ENCODE peak calls at places on chromosomes 7 and 10, in four cellular contexts. W, K, L and I are unnamed samples.

GRCh38 chr10:71025535-71025934 is 137.2 kb upstream of the PCBD1 start:
- DNase-seq in W (no peak), K (no peak), L (no peak), I (no peak)

GRCh38 chr10:98030991-98031431 is 590 bp upstream of the CRTAC1 start:
- DNase-seq in W (no peak), K (no peak), L (no peak), I (no peak)

GRCh38 chr10:98268694-98269386 is 846 bp upstream of the LOXL4 start:
- DNase-seq in W (no peak), K (no peak), L (no peak), I (peak; percentile 21)

GRCh38 chr7:32163141-32163806 is 93.1 kb upstream of the PDE1C start:
- DNase-seq in W (peak; percentile 49), K (peak; percentile 42), L (peak; percentile 80), I (peak; percentile 88)

GRCh38 chr10:17025444-17026295 is 103.9 kb downstream of the CUBN start:
- DNase-seq in W (peak; percentile 41), K (peak; percentile 83), L (peak; percentile 93), I (peak; percentile 100)

GRCh38 chr10:130652544-130652943 is 516.4 kb downstream of the GLRX3 start:
- DNase-seq in W (no peak), K (no peak), L (no peak), I (peak; percentile 1)

GRCh38 chr10:98433881-98434732 is 12.6 kb downstream of the HPS1 start:
- DNase-seq in W (no peak), K (no peak), L (peak; percentile 62), I (peak; percentile 47)

GRCh38 chr7:128792471-128793183 is 859 bp downstream of the CCDC136 start:
- DNase-seq in W (no peak), K (peak; percentile 68), L (no peak), I (no peak)

GRCh38 chr7:25260862-25261454 is 32.7 kb upstream of the NPVF start:
- DNase-seq in W (no peak), K (no peak), L (peak; percentile 61), I (peak; percentile 72)

GRCh38 chr7:10618934-10619333 is 354.7 kb upstream of the PHF14 start:
- DNase-seq in W (no peak), K (no peak), L (no peak), I (no peak)

GRCh38 chr10:114714281-114714741 is 56.2 kb upstream of the ABLIM1 start:
- DNase-seq in W (peak; percentile 41), K (no peak), L (peak; percentile 88), I (peak; percentile 89)

GRCh38 chr10:93752761-93753160 is 5.0 kb upstream of the LGI1 start:
- DNase-seq in W (no peak), K (no peak), L (peak; percentile 22), I (peak; percentile 44)

GRCh38 chr7:108001759-108002725 is 919 bp downstream of the LAMB1 start:
- DNase-seq in W (no peak), K (no peak), L (no peak), I (peak; percentile 63)

GRCh38 chr10:58577394-58577793 is 64.7 kb downstream of the BICC1 start:
- DNase-seq in W (no peak), K (no peak), L (peak; percentile 89), I (peak; percentile 86)

GRCh38 chr7:33191326-33191725 is 62.0 kb downstream of the BBS9 start:
- DNase-seq in W (no peak), K (no peak), L (no peak), I (no peak)

GRCh38 chr7:42714361-42714760 is 197.5 kb downstream of the C7orf25 start:
- DNase-seq in W (no peak), K (no peak), L (no peak), I (no peak)

DNA sequence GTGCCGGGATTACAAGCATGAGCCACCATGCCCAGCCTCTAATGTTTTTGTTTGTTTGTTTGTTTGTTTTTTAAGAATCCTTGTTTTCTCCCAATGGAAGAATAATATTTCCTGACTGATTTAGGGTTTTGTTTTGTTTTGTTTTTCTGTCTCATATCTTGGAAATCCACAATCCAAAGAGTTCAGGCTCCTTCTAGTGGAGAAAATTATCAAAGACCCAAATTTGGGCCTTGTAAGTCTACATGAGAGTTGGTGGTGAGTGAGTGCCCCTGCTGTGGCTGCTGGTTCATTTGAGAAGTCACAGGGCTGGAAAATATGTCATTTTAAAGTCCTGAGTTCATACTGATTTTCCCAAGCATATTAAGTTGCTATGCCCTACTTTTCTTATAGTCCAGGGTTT is 33.5 kb upstream of the KLHL7 start:
- DNase-seq in W (no peak), K (peak; percentile 40), L (peak; percentile 55), I (peak; percentile 54)
- TF ChIP-seq CTCF in W (no peak), K (peak; percentile 66), L (peak; percentile 45), I (peak; percentile 47)

GRCh38 chr7:26855421-26855820 is 9.0 kb downstream of the SKAP2 start:
- DNase-seq in W (no peak), K (no peak), L (peak; percentile 29), I (no peak)

GRCh38 chr7:26853788-26854393 is 10.5 kb downstream of the SKAP2 start:
- DNase-seq in W (no peak), K (peak; percentile 35), L (peak; percentile 87), I (peak; percentile 79)

GRCh38 chr7:26857170-26857533 is 7.2 kb downstream of the SKAP2 start:
- DNase-seq in W (no peak), K (no peak), L (no peak), I (no peak)

GRCh38 chr7:26856481-26856880 is 7.9 kb downstream of the SKAP2 start:
- DNase-seq in W (no peak), K (no peak), L (peak; percentile 76), I (peak; percentile 59)

DNA sequence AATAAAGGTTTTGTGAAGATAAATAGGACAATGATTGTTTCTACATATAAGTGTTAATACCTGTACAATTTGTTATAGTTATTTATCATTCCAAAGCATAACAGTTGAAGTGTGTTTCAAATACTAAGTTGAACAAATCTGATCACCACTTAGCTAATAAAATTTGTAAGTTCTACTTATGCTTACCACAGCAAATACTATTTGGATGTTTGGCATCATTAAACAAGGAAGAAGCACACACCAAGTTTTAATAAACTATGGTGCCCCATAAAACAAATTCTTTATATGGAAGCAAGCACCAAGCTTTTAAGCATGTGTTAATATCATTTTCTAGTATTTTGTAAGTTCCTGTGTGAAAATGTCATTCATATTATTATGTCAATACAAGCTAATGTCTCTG is 9.5 kb downstream of the SKAP2 start:
- DNase-seq in W (no peak), K (no peak), L (peak; percentile 21), I (no peak)
- H3K4me3 ChIP-seq in W (no peak overlapping the region), K (no peak overlapping the region), L (no peak overlapping the region), I (no peak overlapping the region)

GRCh38 chr7:48154792-48155413 is 16.4 kb upstream of the ABCA13 start:
- DNase-seq in W (no peak), K (peak; percentile 26), L (peak; percentile 55), I (peak; percentile 50)
- TF ChIP-seq CTCF in W (peak; percentile 16), K (peak; percentile 54), L (peak; percentile 74), I (peak; percentile 76)

GRCh38 chr7:122140918-122141317 is 3.1 kb downstream of the AASS start:
- DNase-seq in W (no peak), K (no peak), L (no peak), I (no peak)
- H3K4me3 ChIP-seq in W (no peak overlapping the region), K (no peak overlapping the region), L (no peak overlapping the region), I (no peak overlapping the region)

GRCh38 chr7:52261052-52261451 is 774.4 kb upstream of the POM121L12 start:
- DNase-seq in W (no peak), K (no peak), L (no peak), I (no peak)

GRCh38 chr7:52257890-52258289 is 777.5 kb upstream of the POM121L12 start:
- DNase-seq in W (peak; percentile 41), K (no peak), L (no peak), I (no peak)

GRCh38 chr7:52254396-52255025 is 780.9 kb upstream of the POM121L12 start:
- DNase-seq in W (no peak), K (no peak), L (no peak), I (no peak)

DNA sequence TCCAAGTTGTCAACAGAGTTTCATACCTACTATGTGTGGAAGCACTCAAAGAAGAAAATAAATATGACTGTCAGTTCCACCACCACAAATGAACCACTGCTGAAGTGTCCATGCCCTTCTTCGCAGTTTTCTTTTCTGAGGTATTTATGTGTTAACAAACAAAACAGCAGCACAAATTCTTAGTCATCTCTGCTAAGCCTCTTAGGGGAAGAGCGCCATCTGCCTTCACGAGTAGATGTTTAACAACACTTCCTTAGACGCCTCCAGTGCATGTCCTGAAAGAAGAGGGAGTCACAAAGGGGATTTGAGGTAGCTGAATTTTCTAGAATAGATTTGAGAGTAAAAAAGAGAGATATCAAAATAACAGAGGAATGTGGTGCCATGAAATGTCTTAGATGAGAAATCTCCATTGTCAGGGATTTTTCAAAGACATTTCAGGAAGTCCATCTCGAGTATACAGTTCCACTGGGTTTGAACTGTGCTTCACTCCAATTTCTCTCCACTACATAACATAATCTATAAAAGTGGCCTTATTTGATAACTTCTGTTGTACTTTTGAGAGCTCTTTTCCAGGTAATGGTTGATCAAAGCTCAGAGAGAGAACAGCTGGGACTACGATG is 775.3 kb upstream of the POM121L12 start:
- DNase-seq in W (no peak), K (peak; percentile 3), L (no peak), I (no peak)
- TF ChIP-seq CTCF in W (no peak), K (no peak), L (no peak), I (no peak)

GRCh38 chr10:126628746-126629145 is 41.7 kb downstream of the C10orf90 start:
- DNase-seq in W (no peak), K (no peak), L (no peak), I (no peak)
- H3K4me3 ChIP-seq in W (no peak overlapping the region), K (no peak overlapping the region), L (no peak overlapping the region), I (no peak overlapping the region)

DNA sequence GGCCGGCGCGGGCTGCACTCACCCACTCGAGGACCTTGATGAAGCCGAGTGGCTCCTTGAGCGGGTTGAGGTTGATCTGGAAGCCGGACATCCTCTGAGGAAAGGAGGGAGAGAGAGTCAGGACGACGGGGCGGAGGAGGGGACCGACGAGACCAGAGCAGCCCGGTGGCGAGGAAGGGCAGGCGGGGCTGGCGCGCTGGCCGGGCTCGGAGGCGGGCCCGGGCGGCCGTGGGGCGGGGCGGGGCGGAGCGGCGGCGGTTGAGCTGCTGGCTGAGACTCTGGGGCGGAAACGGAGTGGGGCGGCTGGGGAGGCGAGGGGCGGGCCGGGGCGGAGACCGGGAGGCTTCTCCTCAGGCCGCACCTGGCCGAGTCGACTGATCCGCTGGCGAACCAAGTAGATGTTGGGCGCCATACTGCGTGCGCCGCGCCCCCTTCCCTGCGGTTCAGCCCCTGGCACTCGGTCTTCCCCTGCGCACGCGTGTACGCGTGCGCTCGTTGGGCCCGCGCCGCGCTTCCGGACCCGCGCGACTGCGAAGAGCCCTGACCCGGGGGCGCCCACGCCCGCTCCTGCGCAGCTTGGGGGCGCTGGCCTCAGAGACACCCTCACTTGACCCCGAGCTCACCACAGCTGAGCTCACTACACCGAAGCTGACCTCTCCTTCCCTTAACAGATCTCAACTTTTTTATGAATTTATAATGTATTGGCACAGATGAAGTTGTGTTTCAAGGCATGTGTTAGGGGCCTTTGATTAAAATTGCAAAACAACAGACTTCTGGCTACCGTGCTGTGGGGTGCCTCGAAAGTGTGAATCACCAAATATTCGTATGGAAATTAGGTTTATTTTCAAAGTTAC is at the start of gene SYPL1:
- DNase-seq in W (peak; percentile 95), K (peak; percentile 97), L (peak; percentile 89), I (peak; percentile 82)
- TF ChIP-seq CTCF in W (no peak), K (peak; percentile 54), L (no peak), I (no peak)